ENCODE peak calls at places on chromosomes 12 and 14, in ten cellular contexts. One of them, this sample, is unnamed.
A peak's percentile ranks its signal among the peaks of the same experiment; 100 is the strongest.

GRCh38 chr12:120496353-120497340 is 734 bp downstream of the DYNLL1 start:
- DNase-seq in neural progenitor cell: peak; percentile 84
- DNase-seq in endothelial cell: peak; percentile 41
- DNase-seq in GM12865: peak; percentile 58
- DNase-seq in lower leg skin: peak; percentile 46
- DNase-seq in MM.1S: peak; percentile 27
- DNase-seq in DND-41: peak; percentile 66
- DNase-seq in activated CD8-positive, alpha-beta T cell treated with anti-CD3 and anti-CD28 coated beads for 36 hours: peak; percentile 61
- DNase-seq in fibroblast of pulmonary artery: peak; percentile 67
- DNase-seq in CD14-positive monocyte: peak; percentile 48
- DNase-seq in this sample: peak; percentile 67

GRCh38 chr14:76810953-76811400 is 1.7 kb downstream of the ANGEL1 start:
- DNase-seq in DND-41: no peak
- DNase-seq in GM12865: peak; percentile 37
- DNase-seq in MM.1S: peak; percentile 36
- DNase-seq in fibroblast of pulmonary artery: peak; percentile 66
- DNase-seq in endothelial cell: peak; percentile 17
- DNase-seq in activated CD8-positive, alpha-beta T cell treated with anti-CD3 and anti-CD28 coated beads for 36 hours: peak; percentile 27
- DNase-seq in CD14-positive monocyte: peak; percentile 57
- DNase-seq in neural progenitor cell: peak; percentile 31
- DNase-seq in lower leg skin: no peak
- DNase-seq in this sample: peak; percentile 60

GRCh38 chr12:4421590-4422031 is 24.0 kb downstream of the FGF6 start:
- DNase-seq in DND-41: peak; percentile 25
- DNase-seq in endothelial cell: peak; percentile 46
- DNase-seq in activated CD8-positive, alpha-beta T cell treated with anti-CD3 and anti-CD28 coated beads for 36 hours: peak; percentile 28
- DNase-seq in neural progenitor cell: peak; percentile 83
- DNase-seq in MM.1S: peak; percentile 53
- DNase-seq in CD14-positive monocyte: no peak
- DNase-seq in GM12865: peak; percentile 50
- DNase-seq in lower leg skin: no peak
- DNase-seq in fibroblast of pulmonary artery: peak; percentile 50
- DNase-seq in this sample: no peak

GRCh38 chr14:74855021-74855420 is 20.9 kb downstream of the PROX2 start:
- DNase-seq in DND-41: no peak
- DNase-seq in endothelial cell: no peak
- DNase-seq in neural progenitor cell: no peak
- DNase-seq in lower leg skin: no peak
- DNase-seq in fibroblast of pulmonary artery: no peak
- DNase-seq in activated CD8-positive, alpha-beta T cell treated with anti-CD3 and anti-CD28 coated beads for 36 hours: no peak
- DNase-seq in GM12865: no peak
- DNase-seq in MM.1S: no peak
- DNase-seq in CD14-positive monocyte: no peak
- DNase-seq in this sample: no peak

GRCh38 chr14:76502638-76503037 is 126.7 kb downstream of the ESRRB start:
- DNase-seq in DND-41: no peak
- DNase-seq in GM12865: peak; percentile 57
- DNase-seq in activated CD8-positive, alpha-beta T cell treated with anti-CD3 and anti-CD28 coated beads for 36 hours: no peak
- DNase-seq in fibroblast of pulmonary artery: no peak
- DNase-seq in lower leg skin: no peak
- DNase-seq in endothelial cell: no peak
- DNase-seq in CD14-positive monocyte: no peak
- DNase-seq in neural progenitor cell: no peak
- DNase-seq in MM.1S: no peak
- DNase-seq in this sample: no peak

GRCh38 chr14:36662543-36663403 is 1.1 kb downstream of the PAX9 start:
- DNase-seq in lower leg skin: no peak
- DNase-seq in CD14-positive monocyte: no peak
- DNase-seq in endothelial cell: peak; percentile 44
- DNase-seq in DND-41: no peak
- DNase-seq in fibroblast of pulmonary artery: no peak
- DNase-seq in neural progenitor cell: peak; percentile 73
- DNase-seq in GM12865: no peak
- DNase-seq in activated CD8-positive, alpha-beta T cell treated with anti-CD3 and anti-CD28 coated beads for 36 hours: no peak
- DNase-seq in MM.1S: no peak
- DNase-seq in this sample: no peak

GRCh38 chr12:132623072-132623869 is 4.7 kb downstream of the P2RX2 start:
- DNase-seq in endothelial cell: no peak
- DNase-seq in DND-41: no peak
- DNase-seq in CD14-positive monocyte: no peak
- DNase-seq in lower leg skin: no peak
- DNase-seq in neural progenitor cell: no peak
- DNase-seq in MM.1S: no peak
- DNase-seq in fibroblast of pulmonary artery: no peak
- DNase-seq in activated CD8-positive, alpha-beta T cell treated with anti-CD3 and anti-CD28 coated beads for 36 hours: no peak
- DNase-seq in GM12865: no peak
- DNase-seq in this sample: no peak

GRCh38 chr12:79555006-79555925 is 135.5 kb downstream of the PAWR start:
- DNase-seq in lower leg skin: no peak
- DNase-seq in GM12865: peak; percentile 30
- DNase-seq in CD14-positive monocyte: no peak
- DNase-seq in endothelial cell: no peak
- DNase-seq in DND-41: no peak
- DNase-seq in fibroblast of pulmonary artery: peak; percentile 85
- DNase-seq in activated CD8-positive, alpha-beta T cell treated with anti-CD3 and anti-CD28 coated beads for 36 hours: no peak
- DNase-seq in neural progenitor cell: no peak
- DNase-seq in MM.1S: no peak
- DNase-seq in this sample: no peak

GRCh38 chr12:52246720-52247621 is 13.9 kb downstream of the KRT7 start:
- DNase-seq in MM.1S: no peak
- DNase-seq in lower leg skin: no peak
- DNase-seq in activated CD8-positive, alpha-beta T cell treated with anti-CD3 and anti-CD28 coated beads for 36 hours: no peak
- DNase-seq in neural progenitor cell: no peak
- DNase-seq in GM12865: peak; percentile 54
- DNase-seq in endothelial cell: no peak
- DNase-seq in fibroblast of pulmonary artery: no peak
- DNase-seq in CD14-positive monocyte: no peak
- DNase-seq in DND-41: no peak
- DNase-seq in this sample: peak; percentile 85

GRCh38 chr12:34390846-34391700 is 368.8 kb downstream of the ALG10 start:
- DNase-seq in lower leg skin: no peak
- DNase-seq in neural progenitor cell: no peak
- DNase-seq in DND-41: no peak
- DNase-seq in GM12865: no peak
- DNase-seq in MM.1S: no peak
- DNase-seq in endothelial cell: no peak
- DNase-seq in activated CD8-positive, alpha-beta T cell treated with anti-CD3 and anti-CD28 coated beads for 36 hours: no peak
- DNase-seq in fibroblast of pulmonary artery: no peak
- DNase-seq in CD14-positive monocyte: peak; percentile 13
- DNase-seq in this sample: no peak

GRCh38 chr14:22474730-22475351 is 114.2 kb downstream of the DAD1 start:
- DNase-seq in activated CD8-positive, alpha-beta T cell treated with anti-CD3 and anti-CD28 coated beads for 36 hours: no peak
- DNase-seq in lower leg skin: no peak
- DNase-seq in MM.1S: no peak
- DNase-seq in fibroblast of pulmonary artery: peak; percentile 39
- DNase-seq in neural progenitor cell: no peak
- DNase-seq in GM12865: no peak
- DNase-seq in DND-41: no peak
- DNase-seq in CD14-positive monocyte: no peak
- DNase-seq in endothelial cell: no peak
- DNase-seq in this sample: no peak

GRCh38 chr14:22472466-22472865 is 116.6 kb downstream of the DAD1 start:
- DNase-seq in GM12865: no peak
- DNase-seq in fibroblast of pulmonary artery: no peak
- DNase-seq in endothelial cell: no peak
- DNase-seq in MM.1S: no peak
- DNase-seq in activated CD8-positive, alpha-beta T cell treated with anti-CD3 and anti-CD28 coated beads for 36 hours: no peak
- DNase-seq in lower leg skin: no peak
- DNase-seq in neural progenitor cell: no peak
- DNase-seq in CD14-positive monocyte: no peak
- DNase-seq in DND-41: no peak
- DNase-seq in this sample: no peak

GRCh38 chr14:22469541-22470303 is 119.3 kb downstream of the DAD1 start:
- DNase-seq in DND-41: peak; percentile 51
- DNase-seq in neural progenitor cell: no peak
- DNase-seq in lower leg skin: no peak
- DNase-seq in MM.1S: no peak
- DNase-seq in endothelial cell: no peak
- DNase-seq in activated CD8-positive, alpha-beta T cell treated with anti-CD3 and anti-CD28 coated beads for 36 hours: no peak
- DNase-seq in GM12865: no peak
- DNase-seq in CD14-positive monocyte: no peak
- DNase-seq in fibroblast of pulmonary artery: no peak
- DNase-seq in this sample: no peak

GRCh38 chr14:22472935-22473854 is 115.8 kb downstream of the DAD1 start:
- DNase-seq in fibroblast of pulmonary artery: peak; percentile 76
- DNase-seq in GM12865: peak; percentile 88
- DNase-seq in DND-41: peak; percentile 79
- DNase-seq in neural progenitor cell: peak; percentile 72
- DNase-seq in endothelial cell: peak; percentile 46
- DNase-seq in activated CD8-positive, alpha-beta T cell treated with anti-CD3 and anti-CD28 coated beads for 36 hours: no peak
- DNase-seq in lower leg skin: no peak
- DNase-seq in CD14-positive monocyte: no peak
- DNase-seq in MM.1S: peak; percentile 33
- DNase-seq in this sample: peak; percentile 42

GRCh38 chr14:22471545-22472121 is 117.4 kb downstream of the DAD1 start:
- DNase-seq in neural progenitor cell: peak; percentile 69
- DNase-seq in endothelial cell: peak; percentile 55
- DNase-seq in CD14-positive monocyte: no peak
- DNase-seq in activated CD8-positive, alpha-beta T cell treated with anti-CD3 and anti-CD28 coated beads for 36 hours: no peak
- DNase-seq in lower leg skin: no peak
- DNase-seq in MM.1S: no peak
- DNase-seq in GM12865: peak; percentile 84
- DNase-seq in fibroblast of pulmonary artery: peak; percentile 65
- DNase-seq in DND-41: no peak
- DNase-seq in this sample: peak; percentile 47
- TF ChIP-seq CTCF in neural progenitor cell: peak; percentile 59
- TF ChIP-seq CTCF in endothelial cell: peak; percentile 52
- TF ChIP-seq CTCF in CD14-positive monocyte: peak; percentile 51
- TF ChIP-seq CTCF in activated CD8-positive, alpha-beta T cell treated with anti-CD3 and anti-CD28 coated beads for 36 hours: no peak
- TF ChIP-seq CTCF in lower leg skin: no peak
- TF ChIP-seq CTCF in MM.1S: no peak
- TF ChIP-seq CTCF in GM12865: peak; percentile 91
- TF ChIP-seq CTCF in fibroblast of pulmonary artery: peak; percentile 67
- TF ChIP-seq CTCF in DND-41: no peak
- TF ChIP-seq CTCF in this sample: peak; percentile 13

DNA sequence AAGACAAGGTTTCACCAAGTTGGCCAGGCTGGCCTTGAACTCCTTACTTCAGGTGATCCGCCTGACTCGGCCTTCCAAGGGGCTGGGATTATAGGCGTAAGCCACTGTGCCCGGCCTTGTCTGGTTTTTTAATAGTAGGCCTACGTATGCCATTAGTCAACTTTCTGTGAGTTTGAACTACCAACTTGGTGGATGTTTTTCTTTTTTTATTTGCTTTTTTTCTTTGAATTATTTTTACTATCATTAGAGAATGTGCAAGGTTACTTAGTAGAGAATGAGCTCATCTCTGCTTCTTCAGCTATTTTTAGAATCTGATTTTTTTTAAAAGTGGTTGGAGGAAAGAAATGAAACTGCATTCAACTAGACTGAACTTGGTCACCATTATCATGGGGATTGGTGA is 51.4 kb downstream of the HMGA2 start:
- DNase-seq in endothelial cell: no peak
- DNase-seq in DND-41: no peak
- DNase-seq in activated CD8-positive, alpha-beta T cell treated with anti-CD3 and anti-CD28 coated beads for 36 hours: no peak
- DNase-seq in MM.1S: peak; percentile 54
- DNase-seq in neural progenitor cell: no peak
- DNase-seq in lower leg skin: no peak
- DNase-seq in CD14-positive monocyte: no peak
- DNase-seq in fibroblast of pulmonary artery: peak; percentile 51
- DNase-seq in GM12865: no peak
- DNase-seq in this sample: no peak
- TF ChIP-seq CTCF in endothelial cell: no peak
- TF ChIP-seq CTCF in DND-41: no peak
- TF ChIP-seq CTCF in activated CD8-positive, alpha-beta T cell treated with anti-CD3 and anti-CD28 coated beads for 36 hours: no peak
- TF ChIP-seq CTCF in MM.1S: no peak
- TF ChIP-seq CTCF in neural progenitor cell: no peak
- TF ChIP-seq CTCF in lower leg skin: no peak
- TF ChIP-seq CTCF in CD14-positive monocyte: no peak
- TF ChIP-seq CTCF in fibroblast of pulmonary artery: no peak
- TF ChIP-seq CTCF in GM12865: no peak
- TF ChIP-seq CTCF in this sample: no peak

GRCh38 chr14:65826946-65827345 is 414.4 kb downstream of the FUT8 start:
- DNase-seq in neural progenitor cell: peak; percentile 61
- DNase-seq in lower leg skin: no peak
- DNase-seq in MM.1S: no peak
- DNase-seq in endothelial cell: no peak
- DNase-seq in fibroblast of pulmonary artery: no peak
- DNase-seq in DND-41: no peak
- DNase-seq in GM12865: no peak
- DNase-seq in CD14-positive monocyte: no peak
- DNase-seq in activated CD8-positive, alpha-beta T cell treated with anti-CD3 and anti-CD28 coated beads for 36 hours: no peak
- DNase-seq in this sample: no peak

GRCh38 chr14:65821224-65821753 is 408.8 kb downstream of the FUT8 start:
- DNase-seq in CD14-positive monocyte: no peak
- DNase-seq in GM12865: no peak
- DNase-seq in fibroblast of pulmonary artery: no peak
- DNase-seq in endothelial cell: no peak
- DNase-seq in neural progenitor cell: no peak
- DNase-seq in activated CD8-positive, alpha-beta T cell treated with anti-CD3 and anti-CD28 coated beads for 36 hours: no peak
- DNase-seq in DND-41: peak; percentile 40
- DNase-seq in MM.1S: no peak
- DNase-seq in lower leg skin: no peak
- DNase-seq in this sample: no peak

GRCh38 chr14:65824285-65824977 is 411.9 kb downstream of the FUT8 start:
- DNase-seq in fibroblast of pulmonary artery: peak; percentile 84
- DNase-seq in MM.1S: peak; percentile 40
- DNase-seq in neural progenitor cell: peak; percentile 79
- DNase-seq in activated CD8-positive, alpha-beta T cell treated with anti-CD3 and anti-CD28 coated beads for 36 hours: peak; percentile 68
- DNase-seq in endothelial cell: peak; percentile 65
- DNase-seq in GM12865: peak; percentile 78
- DNase-seq in CD14-positive monocyte: no peak
- DNase-seq in DND-41: peak; percentile 82
- DNase-seq in lower leg skin: peak; percentile 35
- DNase-seq in this sample: peak; percentile 62

GRCh38 chr14:65827520-65827919 is 415.0 kb downstream of the FUT8 start:
- DNase-seq in lower leg skin: no peak
- DNase-seq in fibroblast of pulmonary artery: no peak
- DNase-seq in activated CD8-positive, alpha-beta T cell treated with anti-CD3 and anti-CD28 coated beads for 36 hours: no peak
- DNase-seq in endothelial cell: no peak
- DNase-seq in neural progenitor cell: no peak
- DNase-seq in DND-41: no peak
- DNase-seq in CD14-positive monocyte: no peak
- DNase-seq in MM.1S: no peak
- DNase-seq in GM12865: no peak
- DNase-seq in this sample: no peak

DNA sequence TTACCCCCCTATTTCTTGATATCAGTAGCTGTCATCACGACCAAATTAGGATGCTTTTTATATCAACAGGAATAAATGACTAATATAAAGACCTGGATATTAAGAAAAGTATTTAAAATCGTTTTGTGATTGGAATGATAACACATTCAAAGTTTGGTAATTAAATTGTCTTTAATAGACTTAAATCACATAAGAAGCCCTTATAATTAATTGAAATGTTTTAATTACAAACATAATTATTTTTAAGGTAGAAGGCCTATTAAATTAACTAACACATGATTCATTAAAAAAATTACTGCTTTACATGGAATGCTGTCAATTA is 412.4 kb downstream of the FUT8 start:
- DNase-seq in CD14-positive monocyte: no peak
- DNase-seq in GM12865: no peak
- DNase-seq in lower leg skin: no peak
- DNase-seq in activated CD8-positive, alpha-beta T cell treated with anti-CD3 and anti-CD28 coated beads for 36 hours: no peak
- DNase-seq in neural progenitor cell: no peak
- DNase-seq in endothelial cell: no peak
- DNase-seq in DND-41: no peak
- DNase-seq in fibroblast of pulmonary artery: no peak
- DNase-seq in MM.1S: no peak
- DNase-seq in this sample: no peak
- TF ChIP-seq CTCF in CD14-positive monocyte: peak; percentile 55
- TF ChIP-seq CTCF in GM12865: no peak
- TF ChIP-seq CTCF in lower leg skin: no peak
- TF ChIP-seq CTCF in activated CD8-positive, alpha-beta T cell treated with anti-CD3 and anti-CD28 coated beads for 36 hours: peak; percentile 2
- TF ChIP-seq CTCF in neural progenitor cell: no peak
- TF ChIP-seq CTCF in endothelial cell: peak; percentile 40
- TF ChIP-seq CTCF in DND-41: no peak
- TF ChIP-seq CTCF in fibroblast of pulmonary artery: no peak
- TF ChIP-seq CTCF in MM.1S: no peak
- TF ChIP-seq CTCF in this sample: no peak

GRCh38 chr12:109387425-109388166 is 39.9 kb downstream of the MYO1H start:
- DNase-seq in MM.1S: peak; percentile 72
- DNase-seq in lower leg skin: peak; percentile 35
- DNase-seq in neural progenitor cell: peak; percentile 57
- DNase-seq in CD14-positive monocyte: no peak
- DNase-seq in GM12865: peak; percentile 45
- DNase-seq in activated CD8-positive, alpha-beta T cell treated with anti-CD3 and anti-CD28 coated beads for 36 hours: no peak
- DNase-seq in fibroblast of pulmonary artery: peak; percentile 50
- DNase-seq in endothelial cell: peak; percentile 25
- DNase-seq in DND-41: peak; percentile 5
- DNase-seq in this sample: no peak
- TF ChIP-seq CTCF in MM.1S: peak; percentile 83
- TF ChIP-seq CTCF in lower leg skin: no peak
- TF ChIP-seq CTCF in neural progenitor cell: peak; percentile 63
- TF ChIP-seq CTCF in CD14-positive monocyte: peak; percentile 44
- TF ChIP-seq CTCF in GM12865: peak; percentile 42
- TF ChIP-seq CTCF in activated CD8-positive, alpha-beta T cell treated with anti-CD3 and anti-CD28 coated beads for 36 hours: peak; percentile 52
- TF ChIP-seq CTCF in fibroblast of pulmonary artery: peak; percentile 48
- TF ChIP-seq CTCF in endothelial cell: peak; percentile 63
- TF ChIP-seq CTCF in DND-41: peak; percentile 77
- TF ChIP-seq CTCF in this sample: peak; percentile 45